ENCODE peak calls at places on chromosomes 6 and 20, in seven cellular contexts. L is heart right ventricle, W is psoas muscle, I is upper lobe of right lung, H is Peyer's patch, T is spleen, S is breast epithelium. R is an unnamed sample.

GRCh38 chr6:170438402-170438753 is 114.7 kb downstream of the PSMB1 start:
- DNase-seq in L (peak; percentile 67), W (peak; percentile 98), I (peak; percentile 88), H (peak; percentile 84), T (peak; percentile 69), S (no peak), R (no peak)

GRCh38 chr6:43149260-43149659 is 21.8 kb upstream of the SRF start:
- DNase-seq in L (no peak), W (no peak), I (no peak), H (no peak), T (no peak), S (no peak), R (no peak)

GRCh38 chr6:149223934-149224333 is 93.6 kb upstream of the TAB2 start:
- DNase-seq in L (no peak), W (no peak), I (no peak), H (no peak), T (no peak), S (no peak), R (no peak)

GRCh38 chr20:49567421-49568256 is at the start of gene PTGIS:
- DNase-seq in L (peak; percentile 40), W (no peak), I (no peak), H (no peak), T (no peak), S (no peak), R (no peak)

GRCh38 chr6:105514306-105514705 is 111.4 kb upstream of the PREP start:
- DNase-seq in L (no peak), W (no peak), I (no peak), H (no peak), T (no peak), S (no peak), R (no peak)

GRCh38 chr6:164578616-164579015 is 730.8 kb downstream of the C6orf118 start:
- DNase-seq in L (no peak), W (no peak), I (no peak), H (no peak), T (no peak), S (no peak), R (no peak)

GRCh38 chr20:60872224-60872623 is 379.8 kb upstream of the CDH4 start:
- DNase-seq in L (no peak), W (no peak), I (no peak), H (no peak), T (no peak), S (no peak), R (no peak)

GRCh38 chr20:9903048-9903651 is 64.3 kb upstream of the PAK5 start:
- DNase-seq in L (no peak), W (no peak), I (no peak), H (no peak), T (no peak), S (no peak), R (no peak)

GRCh38 chr6:114315841-114316595 is 26.8 kb downstream of the HS3ST5 start:
- DNase-seq in L (no peak), W (no peak), I (no peak), H (no peak), T (no peak), S (no peak), R (no peak)

GRCh38 chr20:23692725-23693124 is 3.9 kb upstream of the CST4 start:
- DNase-seq in L (no peak), W (no peak), I (no peak), H (no peak), T (no peak), S (no peak), R (no peak)

GRCh38 chr6:168121308-168121665 is 42.3 kb upstream of the FRMD1 start:
- DNase-seq in L (no peak), W (peak; percentile 16), I (no peak), H (no peak), T (peak; percentile 61), S (peak; percentile 43), R (no peak)

GRCh38 chr20:60062431-60063336 is 104.5 kb downstream of the CDH26 start:
- DNase-seq in L (no peak), W (peak; percentile 70), I (no peak), H (no peak), T (no peak), S (no peak), R (no peak)

GRCh38 chr20:610130-611046 is at the start of gene TCF15:
- DNase-seq in L (peak; percentile 77), W (peak; percentile 73), I (peak; percentile 55), H (no peak), T (no peak), S (peak; percentile 5), R (no peak)

GRCh38 chr6:95240514-95240913 is 336.8 kb upstream of the MANEA start:
- DNase-seq in L (no peak), W (no peak), I (no peak), H (no peak), T (no peak), S (no peak), R (no peak)

GRCh38 chr6:32935551-32936246 is 5.1 kb downstream of the HLA-DMB start:
- DNase-seq in L (no peak), W (no peak), I (no peak), H (no peak), T (no peak), S (no peak), R (no peak)

GRCh38 chr6:147331401-147331800 is 127.2 kb downstream of the STXBP5 start:
- DNase-seq in L (no peak), W (no peak), I (no peak), H (no peak), T (no peak), S (no peak), R (no peak)

GRCh38 chr6:152496731-152497130 is 140.4 kb downstream of the SYNE1 start:
- DNase-seq in L (no peak), W (no peak), I (no peak), H (no peak), T (no peak), S (no peak), R (no peak)

GRCh38 chr6:39260451-39260850 is 31.2 kb upstream of the KCNK5 start:
- DNase-seq in L (no peak), W (no peak), I (no peak), H (no peak), T (no peak), S (no peak), R (no peak)

GRCh38 chr6:78580923-78581322 is 286.4 kb upstream of the IRAK1BP1 start:
- DNase-seq in L (no peak), W (no peak), I (no peak), H (no peak), T (no peak), S (no peak), R (no peak)

GRCh38 chr6:137339929-137340559 is 120.9 kb upstream of the IFNGR1 start:
- DNase-seq in L (no peak), W (no peak), I (no peak), H (no peak), T (no peak), S (no peak), R (no peak)

GRCh38 chr20:44467289-44467883 is 8.3 kb upstream of the TTPAL start:
- DNase-seq in L (peak; percentile 46), W (peak; percentile 89), I (no peak), H (no peak), T (no peak), S (no peak), R (no peak)

GRCh38 chr6:143806282-143807102 is 36.6 kb upstream of the LTV1 start:
- DNase-seq in L (no peak), W (no peak), I (no peak), H (no peak), T (no peak), S (no peak), R (no peak)

GRCh38 chr6:75201076-75201475 is 4.8 kb downstream of the COL12A1 start:
- DNase-seq in L (no peak), W (no peak), I (no peak), H (no peak), T (no peak), S (no peak), R (no peak)

GRCh38 chr6:33425668-33426577 is 6.1 kb downstream of the SYNGAP1 start:
- DNase-seq in L (peak; percentile 86), W (peak; percentile 93), I (peak; percentile 96), H (peak; percentile 90), T (peak; percentile 95), S (peak; percentile 86), R (peak; percentile 80)

GRCh38 chr6:13662651-13663334 is 47.7 kb downstream of the NOL7 start:
- DNase-seq in L (no peak), W (no peak), I (no peak), H (no peak), T (no peak), S (no peak), R (no peak)
- H3K4me1 ChIP-seq in L (peaks cover 22% of the 10 kb centered on the region), W (peaks cover 64% of the 10 kb centered on the region), I (peaks cover 11% of the 10 kb centered on the region), H (no peaks in the 10 kb centered on the region), T (peaks cover 67% of the 10 kb centered on the region), S (no peaks in the 10 kb centered on the region), R (peaks cover 48% of the 10 kb centered on the region)

DNA sequence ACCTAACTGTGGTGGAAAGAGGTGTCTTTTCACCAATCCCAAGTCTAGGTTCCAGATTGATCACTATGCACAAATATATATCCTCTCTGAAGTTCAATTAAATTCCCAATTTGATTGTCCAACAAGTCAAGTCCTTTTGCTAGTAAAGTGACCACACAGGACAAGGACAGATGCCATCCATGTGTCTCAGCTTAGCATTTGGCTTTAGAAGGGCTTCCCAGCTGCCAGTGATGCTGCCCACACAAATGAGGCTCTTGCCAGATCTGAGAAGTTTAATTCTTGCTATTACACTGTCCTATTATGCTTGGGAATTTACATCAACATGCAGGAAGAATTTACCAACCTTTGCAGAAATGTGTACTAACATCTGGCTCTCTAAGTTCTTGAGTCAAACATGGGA is 108.5 kb downstream of the COL9A1 start:
- DNase-seq in L (no peak), W (no peak), I (no peak), H (no peak), T (no peak), S (no peak), R (no peak)
- H3K36me3 ChIP-seq in L (no peaks in the 10 kb centered on the region), W (no peaks in the 10 kb centered on the region), I (no peaks in the 10 kb centered on the region), H (no peaks in the 10 kb centered on the region), T (no peaks in the 10 kb centered on the region), S (no peaks in the 10 kb centered on the region), R (no peaks in the 10 kb centered on the region)

DNA sequence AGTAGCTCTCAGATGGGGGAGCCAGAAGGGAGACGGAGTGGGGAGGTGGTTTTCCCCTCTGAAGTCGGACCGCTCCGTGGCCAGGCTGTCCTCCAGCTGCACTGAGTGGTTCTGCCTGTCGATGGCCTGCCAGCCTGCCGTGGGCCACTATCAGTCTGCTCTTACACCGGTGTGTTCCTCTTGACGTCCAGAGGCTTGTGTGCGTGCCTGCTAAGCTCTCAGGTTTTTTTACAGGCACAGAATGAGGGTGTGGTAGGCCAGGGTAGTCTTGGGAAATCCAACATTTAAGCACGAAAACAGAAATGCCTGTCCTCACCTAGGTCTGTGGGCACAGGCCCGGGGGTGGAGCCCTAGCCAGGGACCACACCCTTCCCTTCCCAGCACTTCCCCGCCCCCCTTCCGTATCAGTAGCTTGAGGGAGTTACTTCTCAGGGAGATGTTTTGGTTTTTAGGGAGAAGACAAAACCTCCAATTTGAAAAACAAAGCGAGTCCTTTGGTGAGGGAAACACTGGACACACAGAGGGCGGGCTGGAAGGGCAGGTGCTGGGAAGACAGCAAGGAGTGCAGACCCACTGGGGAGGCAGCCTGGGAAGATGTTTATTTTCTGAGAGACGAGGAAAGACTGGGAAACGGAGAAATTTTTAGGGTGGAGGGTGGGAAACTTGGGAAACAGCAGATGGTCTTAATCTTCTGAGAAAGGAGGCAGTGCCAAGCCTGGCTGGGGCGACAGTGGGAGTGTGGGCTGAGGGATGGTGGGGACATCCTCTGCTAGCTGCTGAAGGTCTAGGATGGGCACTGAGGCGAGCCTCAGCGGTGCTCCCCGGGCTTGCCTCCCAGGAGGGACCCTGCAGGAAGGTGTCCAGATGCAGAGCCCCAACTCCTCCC is 106.5 kb downstream of the LY86 start:
- DNase-seq in L (peak; percentile 46), W (peak; percentile 63), I (peak; percentile 85), H (no peak), T (peak; percentile 83), S (no peak), R (no peak)
- H3K4me1 ChIP-seq in L (peaks cover 50% of the 10 kb centered on the region), W (peaks cover 8% of the 10 kb centered on the region), I (peaks cover 44% of the 10 kb centered on the region), H (no peaks in the 10 kb centered on the region), T (peaks cover 31% of the 10 kb centered on the region), S (peaks cover 4% of the 10 kb centered on the region), R (no peaks in the 10 kb centered on the region)

GRCh38 chr20:58697867-58698703 is 5.5 kb downstream of the NPEPL1 start:
- DNase-seq in L (no peak), W (no peak), I (no peak), H (no peak), T (peak; percentile 60), S (no peak), R (no peak)
- H3K36me3 ChIP-seq in L (peaks cover 71% of the 10 kb centered on the region), W (peaks cover 77% of the 10 kb centered on the region), I (peaks cover 59% of the 10 kb centered on the region), H (no peaks in the 10 kb centered on the region), T (peaks cover 66% of the 10 kb centered on the region), S (peaks cover 6% of the 10 kb centered on the region), R (peaks cover 12% of the 10 kb centered on the region)

R was measured in CD8-positive, alpha-beta memory T cell.